ENCODE peak calls at places on chromosomes 6 and 20, in six cellular contexts. One of them, this sample, is unnamed.

GRCh38 chr20:50625986-50626677 is 65.2 kb downstream of the RIPOR3 start:
- DNase-seq in COR-L47: no peak
- DNase-seq in lower leg skin: no peak
- DNase-seq in dermis microvascular lymphatic vessel endothelial cell: peak
- DNase-seq in stimulated activated CD4-positive, alpha-beta T cell treated with anti-CD3 and anti-CD28 coated beads, Interleukin-1b, Interleukin-23, amount 100 ng/mL, for 24 hours: no peak
- DNase-seq in islet precursor cell: peak
- DNase-seq in this sample: peak

GRCh38 chr6:155273438-155273837 is 9.6 kb downstream of the CLDN20 start:
- DNase-seq in dermis microvascular lymphatic vessel endothelial cell: peak
- DNase-seq in stimulated activated CD4-positive, alpha-beta T cell treated with anti-CD3 and anti-CD28 coated beads, Interleukin-1b, Interleukin-23, amount 100 ng/mL, for 24 hours: no peak
- DNase-seq in lower leg skin: no peak
- DNase-seq in islet precursor cell: peak
- DNase-seq in COR-L47: no peak
- DNase-seq in this sample: no peak

GRCh38 chr20:53716385-53716784 is 122.7 kb upstream of the ZNF217 start:
- DNase-seq in stimulated activated CD4-positive, alpha-beta T cell treated with anti-CD3 and anti-CD28 coated beads, Interleukin-1b, Interleukin-23, amount 100 ng/mL, for 24 hours: no peak
- DNase-seq in islet precursor cell: no peak
- DNase-seq in dermis microvascular lymphatic vessel endothelial cell: no peak
- DNase-seq in COR-L47: no peak
- DNase-seq in lower leg skin: no peak
- DNase-seq in this sample: no peak

GRCh38 chr6:30942338-30943060 is 1.7 kb downstream of the MUCL3 start:
- DNase-seq in islet precursor cell: peak
- DNase-seq in dermis microvascular lymphatic vessel endothelial cell: peak
- DNase-seq in stimulated activated CD4-positive, alpha-beta T cell treated with anti-CD3 and anti-CD28 coated beads, Interleukin-1b, Interleukin-23, amount 100 ng/mL, for 24 hours: no peak
- DNase-seq in lower leg skin: peak
- DNase-seq in COR-L47: no peak
- DNase-seq in this sample: no peak

GRCh38 chr20:39070484-39071231 is 108.5 kb downstream of the DHX35 start:
- DNase-seq in dermis microvascular lymphatic vessel endothelial cell: peak
- DNase-seq in lower leg skin: no peak
- DNase-seq in COR-L47: no peak
- DNase-seq in stimulated activated CD4-positive, alpha-beta T cell treated with anti-CD3 and anti-CD28 coated beads, Interleukin-1b, Interleukin-23, amount 100 ng/mL, for 24 hours: no peak
- DNase-seq in islet precursor cell: no peak
- DNase-seq in this sample: peak

GRCh38 chr20:46058656-46059281 is 29.8 kb downstream of the SLC12A5 start:
- DNase-seq in lower leg skin: peak
- DNase-seq in dermis microvascular lymphatic vessel endothelial cell: no peak
- DNase-seq in COR-L47: no peak
- DNase-seq in islet precursor cell: peak
- DNase-seq in stimulated activated CD4-positive, alpha-beta T cell treated with anti-CD3 and anti-CD28 coated beads, Interleukin-1b, Interleukin-23, amount 100 ng/mL, for 24 hours: no peak
- DNase-seq in this sample: no peak

GRCh38 chr6:170279977-170280688 is 10.7 kb downstream of the DLL1 start:
- DNase-seq in COR-L47: no peak
- DNase-seq in stimulated activated CD4-positive, alpha-beta T cell treated with anti-CD3 and anti-CD28 coated beads, Interleukin-1b, Interleukin-23, amount 100 ng/mL, for 24 hours: no peak
- DNase-seq in islet precursor cell: no peak
- DNase-seq in lower leg skin: no peak
- DNase-seq in dermis microvascular lymphatic vessel endothelial cell: no peak
- DNase-seq in this sample: peak

GRCh38 chr20:5000263-5001173 is 792 bp downstream of the SLC23A2 start:
- DNase-seq in dermis microvascular lymphatic vessel endothelial cell: peak
- DNase-seq in lower leg skin: peak
- DNase-seq in COR-L47: no peak
- DNase-seq in islet precursor cell: peak
- DNase-seq in stimulated activated CD4-positive, alpha-beta T cell treated with anti-CD3 and anti-CD28 coated beads, Interleukin-1b, Interleukin-23, amount 100 ng/mL, for 24 hours: no peak
- DNase-seq in this sample: no peak

GRCh38 chr20:3163099-3164042 is 3.7 kb upstream of the FASTKD5 start:
- DNase-seq in lower leg skin: peak
- DNase-seq in dermis microvascular lymphatic vessel endothelial cell: no peak
- DNase-seq in stimulated activated CD4-positive, alpha-beta T cell treated with anti-CD3 and anti-CD28 coated beads, Interleukin-1b, Interleukin-23, amount 100 ng/mL, for 24 hours: no peak
- DNase-seq in COR-L47: no peak
- DNase-seq in islet precursor cell: no peak
- DNase-seq in this sample: peak

GRCh38 chr6:143271024-143271423 is 179.5 kb downstream of the ADAT2 start:
- DNase-seq in lower leg skin: no peak
- DNase-seq in stimulated activated CD4-positive, alpha-beta T cell treated with anti-CD3 and anti-CD28 coated beads, Interleukin-1b, Interleukin-23, amount 100 ng/mL, for 24 hours: no peak
- DNase-seq in COR-L47: no peak
- DNase-seq in dermis microvascular lymphatic vessel endothelial cell: no peak
- DNase-seq in islet precursor cell: no peak
- DNase-seq in this sample: no peak

GRCh38 chr6:135667694-135668455 is 170.3 kb upstream of the AHI1 start:
- DNase-seq in dermis microvascular lymphatic vessel endothelial cell: peak
- DNase-seq in stimulated activated CD4-positive, alpha-beta T cell treated with anti-CD3 and anti-CD28 coated beads, Interleukin-1b, Interleukin-23, amount 100 ng/mL, for 24 hours: no peak
- DNase-seq in COR-L47: no peak
- DNase-seq in lower leg skin: no peak
- DNase-seq in islet precursor cell: peak
- DNase-seq in this sample: peak

GRCh38 chr6:22413681-22414305 is 117.0 kb upstream of the PRL start:
- DNase-seq in lower leg skin: no peak
- DNase-seq in dermis microvascular lymphatic vessel endothelial cell: no peak
- DNase-seq in islet precursor cell: no peak
- DNase-seq in stimulated activated CD4-positive, alpha-beta T cell treated with anti-CD3 and anti-CD28 coated beads, Interleukin-1b, Interleukin-23, amount 100 ng/mL, for 24 hours: no peak
- DNase-seq in COR-L47: no peak
- DNase-seq in this sample: no peak

GRCh38 chr6:166627875-166628849 is 1.1 kb upstream of the RPS6KA2 start:
- DNase-seq in lower leg skin: peak
- DNase-seq in stimulated activated CD4-positive, alpha-beta T cell treated with anti-CD3 and anti-CD28 coated beads, Interleukin-1b, Interleukin-23, amount 100 ng/mL, for 24 hours: no peak
- DNase-seq in islet precursor cell: peak
- DNase-seq in COR-L47: peak
- DNase-seq in dermis microvascular lymphatic vessel endothelial cell: peak
- DNase-seq in this sample: peak

GRCh38 chr20:51735728-51736600 is 32.2 kb downstream of the ATP9A start:
- DNase-seq in stimulated activated CD4-positive, alpha-beta T cell treated with anti-CD3 and anti-CD28 coated beads, Interleukin-1b, Interleukin-23, amount 100 ng/mL, for 24 hours: no peak
- DNase-seq in dermis microvascular lymphatic vessel endothelial cell: no peak
- DNase-seq in COR-L47: no peak
- DNase-seq in lower leg skin: no peak
- DNase-seq in islet precursor cell: peak
- DNase-seq in this sample: peak

GRCh38 chr20:2879148-2879547 is 5.9 kb downstream of the PTPRA start:
- DNase-seq in COR-L47: no peak
- DNase-seq in lower leg skin: no peak
- DNase-seq in stimulated activated CD4-positive, alpha-beta T cell treated with anti-CD3 and anti-CD28 coated beads, Interleukin-1b, Interleukin-23, amount 100 ng/mL, for 24 hours: no peak
- DNase-seq in dermis microvascular lymphatic vessel endothelial cell: no peak
- DNase-seq in islet precursor cell: no peak
- DNase-seq in this sample: no peak

GRCh38 chr6:2733324-2733723 is 17.4 kb downstream of the MYLK4 start:
- DNase-seq in lower leg skin: peak
- DNase-seq in COR-L47: no peak
- DNase-seq in stimulated activated CD4-positive, alpha-beta T cell treated with anti-CD3 and anti-CD28 coated beads, Interleukin-1b, Interleukin-23, amount 100 ng/mL, for 24 hours: no peak
- DNase-seq in dermis microvascular lymphatic vessel endothelial cell: no peak
- DNase-seq in islet precursor cell: no peak
- DNase-seq in this sample: no peak

GRCh38 chr20:56501116-56501515 is 23.4 kb upstream of the FAM209A start:
- DNase-seq in dermis microvascular lymphatic vessel endothelial cell: no peak
- DNase-seq in islet precursor cell: no peak
- DNase-seq in stimulated activated CD4-positive, alpha-beta T cell treated with anti-CD3 and anti-CD28 coated beads, Interleukin-1b, Interleukin-23, amount 100 ng/mL, for 24 hours: no peak
- DNase-seq in lower leg skin: no peak
- DNase-seq in COR-L47: no peak
- DNase-seq in this sample: no peak

GRCh38 chr20:47652301-47652700 is 133.0 kb downstream of the SULF2 start:
- DNase-seq in stimulated activated CD4-positive, alpha-beta T cell treated with anti-CD3 and anti-CD28 coated beads, Interleukin-1b, Interleukin-23, amount 100 ng/mL, for 24 hours: no peak
- DNase-seq in islet precursor cell: no peak
- DNase-seq in lower leg skin: no peak
- DNase-seq in dermis microvascular lymphatic vessel endothelial cell: no peak
- DNase-seq in COR-L47: no peak
- DNase-seq in this sample: no peak

GRCh38 chr6:12962995-12963394 is 246.4 kb downstream of the PHACTR1 start:
- DNase-seq in dermis microvascular lymphatic vessel endothelial cell: peak
- DNase-seq in lower leg skin: no peak
- DNase-seq in islet precursor cell: no peak
- DNase-seq in stimulated activated CD4-positive, alpha-beta T cell treated with anti-CD3 and anti-CD28 coated beads, Interleukin-1b, Interleukin-23, amount 100 ng/mL, for 24 hours: no peak
- DNase-seq in COR-L47: no peak
- DNase-seq in this sample: no peak

GRCh38 chr6:160691617-160692016 is 10.4 kb upstream of the PLG start:
- DNase-seq in lower leg skin: no peak
- DNase-seq in islet precursor cell: no peak
- DNase-seq in dermis microvascular lymphatic vessel endothelial cell: no peak
- DNase-seq in stimulated activated CD4-positive, alpha-beta T cell treated with anti-CD3 and anti-CD28 coated beads, Interleukin-1b, Interleukin-23, amount 100 ng/mL, for 24 hours: no peak
- DNase-seq in COR-L47: no peak
- DNase-seq in this sample: no peak

GRCh38 chr6:10383312-10384063 is 31.4 kb downstream of the TFAP2A start:
- DNase-seq in lower leg skin: no peak
- DNase-seq in stimulated activated CD4-positive, alpha-beta T cell treated with anti-CD3 and anti-CD28 coated beads, Interleukin-1b, Interleukin-23, amount 100 ng/mL, for 24 hours: no peak
- DNase-seq in COR-L47: peak
- DNase-seq in dermis microvascular lymphatic vessel endothelial cell: no peak
- DNase-seq in islet precursor cell: peak
- DNase-seq in this sample: no peak

GRCh38 chr6:170293881-170294755 is 3.2 kb upstream of the DLL1 start:
- DNase-seq in islet precursor cell: no peak
- DNase-seq in dermis microvascular lymphatic vessel endothelial cell: no peak
- DNase-seq in stimulated activated CD4-positive, alpha-beta T cell treated with anti-CD3 and anti-CD28 coated beads, Interleukin-1b, Interleukin-23, amount 100 ng/mL, for 24 hours: no peak
- DNase-seq in lower leg skin: no peak
- DNase-seq in COR-L47: no peak
- DNase-seq in this sample: no peak

GRCh38 chr6:163442336-163442735 is 27.8 kb downstream of the QKI start:
- DNase-seq in lower leg skin: no peak
- DNase-seq in stimulated activated CD4-positive, alpha-beta T cell treated with anti-CD3 and anti-CD28 coated beads, Interleukin-1b, Interleukin-23, amount 100 ng/mL, for 24 hours: no peak
- DNase-seq in islet precursor cell: no peak
- DNase-seq in dermis microvascular lymphatic vessel endothelial cell: no peak
- DNase-seq in COR-L47: no peak
- DNase-seq in this sample: no peak